ENCODE peak calls at places on chromosome 14, in ten cellular contexts. F is WTC11, C is iPS-NIHi11, M is EH, Q is AG10803, J is T1000, Z is left lobe of liver, A is left lung, H is coronary artery, G is RPMI7951. Y is an unnamed sample.

GRCh38 chr14:45970589-45970988 is 681.0 kb downstream of the RPL10L start:
- DNase-seq in F (no peak), H (no peak), A (no peak), G (no peak), J (no peak), Q (no peak), Z (no peak), M (no peak), C (no peak), Y (no peak)

GRCh38 chr14:68785817-68786490 is 6.9 kb downstream of the ZFP36L1 start:
- DNase-seq in H (peak; percentile 74), J (no peak), C (peak; percentile 29), G (peak; percentile 80), Z (peak; percentile 70), A (no peak), Q (peak; percentile 88), M (peak; percentile 46), F (no peak), Y (no peak)

GRCh38 chr14:81555051-81555450 is 21.4 kb upstream of the SEL1L start:
- DNase-seq in Q (no peak), M (no peak), H (no peak), J (no peak), A (no peak), G (no peak), C (no peak), Z (no peak), F (no peak), Y (no peak)

GRCh38 chr14:105351920-105352871 is 37.6 kb downstream of the PACS2 start:
- DNase-seq in A (peak; percentile 86), Z (peak; percentile 90), H (peak; percentile 87), J (peak; percentile 66), F (peak; percentile 90), Q (peak; percentile 83), M (peak; percentile 83), G (peak; percentile 68), C (peak; percentile 92), Y (peak; percentile 87)

GRCh38 chr14:100246136-100246535 is 7.2 kb downstream of the YY1 start:
- DNase-seq in Z (no peak), F (no peak), C (no peak), J (no peak), H (no peak), G (no peak), M (no peak), Q (no peak), A (no peak), Y (no peak)

GRCh38 chr14:60349663-60350365 is 100.8 kb downstream of the PPM1A start:
- DNase-seq in Q (peak; percentile 56), A (no peak), M (peak; percentile 57), J (no peak), Z (no peak), G (peak; percentile 34), H (no peak), C (peak; percentile 71), F (peak; percentile 22), Y (peak; percentile 86)

GRCh38 chr14:104222396-104223036 is 84.1 kb downstream of the KIF26A start:
- DNase-seq in H (no peak), A (peak; percentile 43), J (no peak), Z (no peak), Q (no peak), G (no peak), F (peak; percentile 5), C (no peak), M (no peak), Y (no peak)

GRCh38 chr14:23299558-23299957 is 3.1 kb downstream of the PPP1R3E start:
- DNase-seq in M (peak; percentile 62), G (peak; percentile 60), F (no peak), H (no peak), C (no peak), J (no peak), Q (peak; percentile 75), Z (no peak), A (no peak), Y (peak; percentile 61)

GRCh38 chr14:72906316-72906715 is 12.4 kb upstream of the DPF3 start:
- DNase-seq in C (no peak), A (no peak), F (no peak), J (no peak), M (peak; percentile 90), Z (no peak), G (peak; percentile 66), Q (peak; percentile 97), H (peak; percentile 8), Y (no peak)

GRCh38 chr14:54152351-54152750 is 195.7 kb upstream of the BMP4 start:
- DNase-seq in Q (no peak), M (no peak), Z (no peak), G (no peak), F (no peak), C (no peak), H (no peak), J (no peak), A (no peak), Y (no peak)

GRCh38 chr14:77663289-77663688 is 44.5 kb downstream of the ALKBH1 start:
- DNase-seq in C (no peak), Q (no peak), H (no peak), M (peak; percentile 44), Z (no peak), A (no peak), G (peak; percentile 35), J (peak; percentile 16), F (no peak), Y (no peak)

GRCh38 chr14:99284254-99285004 is 12.4 kb upstream of the BCL11B start:
- DNase-seq in Z (no peak), J (no peak), F (no peak), M (no peak), H (no peak), G (no peak), Q (no peak), C (no peak), A (no peak), Y (no peak)

GRCh38 chr14:87461704-87462103 is 531.3 kb downstream of the GALC start:
- DNase-seq in Q (no peak), F (no peak), A (no peak), Z (no peak), H (no peak), M (no peak), J (no peak), G (no peak), C (no peak), Y (no peak)

GRCh38 chr14:50806241-50806933 is 24.6 kb downstream of the NIN start:
- DNase-seq in Z (no peak), G (no peak), M (no peak), H (no peak), A (no peak), Q (peak; percentile 36), J (no peak), F (no peak), C (no peak), Y (no peak)

GRCh38 chr14:40188006-40188405 is 755.8 kb upstream of the FBXO33 start:
- DNase-seq in A (no peak), Z (no peak), F (no peak), Q (no peak), J (no peak), C (no peak), G (peak; percentile 11), M (no peak), H (no peak), Y (no peak)

GRCh38 chr14:89252887-89253532 is 164.0 kb downstream of the FOXN3 start:
- DNase-seq in H (peak; percentile 45), J (no peak), C (peak; percentile 31), Q (no peak), A (no peak), F (peak; percentile 23), G (peak; percentile 11), M (no peak), Z (peak; percentile 56), Y (no peak)

GRCh38 chr14:86787782-86788181 is 1205.2 kb downstream of the GALC start:
- DNase-seq in M (peak; percentile 70), Z (no peak), Q (peak; percentile 61), G (no peak), F (no peak), J (no peak), H (no peak), A (no peak), C (no peak), Y (no peak)

GRCh38 chr14:70188292-70188607 is 501 bp downstream of the SLC8A3 start:
- DNase-seq in Q (no peak), C (peak; percentile 63), F (no peak), Z (no peak), J (no peak), G (peak; percentile 19), H (no peak), A (peak; percentile 67), M (peak; percentile 13), Y (no peak)

GRCh38 chr14:96394047-96394815 is 2.3 kb downstream of the AK7 start:
- DNase-seq in F (no peak), C (no peak), J (no peak), M (no peak), Z (no peak), G (no peak), A (no peak), Q (no peak), H (no peak), Y (no peak)

GRCh38 chr14:68794130-68794855 is 1.4 kb upstream of the ZFP36L1 start:
- DNase-seq in G (peak; percentile 88), Q (peak; percentile 99), M (peak; percentile 97), A (peak; percentile 95), H (peak; percentile 96), Z (peak; percentile 90), C (no peak), F (peak; percentile 37), J (peak; percentile 61), Y (no peak)

GRCh38 chr14:102998393-102998792 is 59.0 kb downstream of the CDC42BPB start:
- DNase-seq in Q (no peak), H (no peak), A (no peak), C (no peak), M (no peak), F (no peak), J (no peak), G (no peak), Z (no peak), Y (no peak)

GRCh38 chr14:77053046-77053841 is 24.7 kb upstream of the IRF2BPL start:
- DNase-seq in F (peak; percentile 92), G (peak; percentile 59), A (peak; percentile 91), Z (peak; percentile 69), M (peak; percentile 74), C (peak; percentile 89), J (no peak), H (no peak), Q (peak; percentile 70), Y (peak; percentile 78)

GRCh38 chr14:55625481-55625880 is 45.5 kb downstream of the KTN1 start:
- DNase-seq in Z (no peak), G (no peak), M (no peak), H (no peak), J (no peak), Q (peak; percentile 1), A (no peak), F (no peak), C (no peak), Y (no peak)

GRCh38 chr14:68089146-68089715 is 269.7 kb downstream of the RAD51B start:
- DNase-seq in Z (no peak), H (no peak), C (peak; percentile 55), M (no peak), Q (no peak), J (no peak), A (no peak), G (peak; percentile 87), F (no peak), Y (no peak)

GRCh38 chr14:24231263-24232120 is 675 bp downstream of the NEDD8 start:
- DNase-seq in C (no peak), Q (no peak), J (no peak), H (peak; percentile 74), G (no peak), M (peak; percentile 9), F (no peak), Z (no peak), A (no peak), Y (no peak)

GRCh38 chr14:73723799-73724621 is 9.8 kb upstream of the PNMA1 start:
- DNase-seq in F (no peak), J (peak; percentile 80), G (peak; percentile 96), Q (peak; percentile 99), Z (peak; percentile 87), M (peak; percentile 99), A (no peak), C (no peak), H (peak; percentile 95), Y (no peak)

GRCh38 chr14:44846232-44846824 is 115.4 kb downstream of the KLHL28 start:
- DNase-seq in F (no peak), C (peak; percentile 52), Q (peak; percentile 48), H (no peak), A (no peak), M (peak; percentile 47), Z (no peak), J (no peak), G (peak; percentile 35), Y (peak; percentile 41)

GRCh38 chr14:72786377-72787350 is 107.2 kb downstream of the DPF3 start:
- DNase-seq in F (no peak), J (no peak), Q (no peak), A (no peak), G (no peak), M (no peak), H (peak; percentile 40), Z (no peak), C (no peak), Y (no peak)